ENCODE peak calls at places on chromosomes 2 and 18, in six cellular contexts. One of them, this sample, is unnamed.

GRCh38 chr2:191885103-191885502 is 38.2 kb upstream of the CAVIN2 start:
- DNase-seq in neural progenitor cell: no peak
- DNase-seq in IMR-90: no peak
- DNase-seq in upper lobe of right lung: no peak
- DNase-seq in astrocyte: no peak
- DNase-seq in prostate gland: no peak
- DNase-seq in this sample: no peak

GRCh38 chr2:163528640-163529217 is 207.1 kb downstream of the FIGN start:
- DNase-seq in upper lobe of right lung: no peak
- DNase-seq in neural progenitor cell: no peak
- DNase-seq in IMR-90: no peak
- DNase-seq in astrocyte: no peak
- DNase-seq in prostate gland: no peak
- DNase-seq in this sample: no peak

GRCh38 chr2:211802611-211803010 is 736.0 kb downstream of the ERBB4 start:
- DNase-seq in prostate gland: no peak
- DNase-seq in neural progenitor cell: no peak
- DNase-seq in astrocyte: no peak
- DNase-seq in IMR-90: no peak
- DNase-seq in upper lobe of right lung: no peak
- DNase-seq in this sample: no peak

GRCh38 chr2:65277791-65278449 is 50.3 kb downstream of the ACTR2 start:
- DNase-seq in astrocyte: peak; percentile 52
- DNase-seq in neural progenitor cell: no peak
- DNase-seq in IMR-90: peak; percentile 64
- DNase-seq in upper lobe of right lung: peak; percentile 73
- DNase-seq in prostate gland: no peak
- DNase-seq in this sample: no peak

GRCh38 chr18:21735452-21736015 is 5.1 kb upstream of the MIB1 start:
- DNase-seq in prostate gland: no peak
- DNase-seq in neural progenitor cell: peak; percentile 53
- DNase-seq in astrocyte: no peak
- DNase-seq in upper lobe of right lung: peak; percentile 73
- DNase-seq in IMR-90: peak; percentile 73
- DNase-seq in this sample: peak; percentile 19

GRCh38 chr2:102489646-102490045 is 16.6 kb downstream of the SLC9A4 start:
- DNase-seq in upper lobe of right lung: no peak
- DNase-seq in astrocyte: no peak
- DNase-seq in neural progenitor cell: no peak
- DNase-seq in IMR-90: no peak
- DNase-seq in prostate gland: no peak
- DNase-seq in this sample: no peak

GRCh38 chr18:77765468-77765867 is 515.8 kb downstream of the GALR1 start:
- DNase-seq in upper lobe of right lung: no peak
- DNase-seq in IMR-90: no peak
- DNase-seq in astrocyte: no peak
- DNase-seq in prostate gland: peak; percentile 10
- DNase-seq in neural progenitor cell: peak; percentile 81
- DNase-seq in this sample: peak; percentile 60

GRCh38 chr2:238884812-238885408 is 37.0 kb downstream of the TWIST2 start:
- DNase-seq in upper lobe of right lung: no peak
- DNase-seq in neural progenitor cell: no peak
- DNase-seq in IMR-90: no peak
- DNase-seq in prostate gland: no peak
- DNase-seq in astrocyte: no peak
- DNase-seq in this sample: no peak

GRCh38 chr18:61946449-61946848 is 53.6 kb upstream of the RNF152 start:
- DNase-seq in upper lobe of right lung: no peak
- DNase-seq in neural progenitor cell: no peak
- DNase-seq in prostate gland: no peak
- DNase-seq in astrocyte: peak; percentile 86
- DNase-seq in IMR-90: peak; percentile 88
- DNase-seq in this sample: no peak

GRCh38 chr2:224145751-224146355 is 106.8 kb upstream of the SERPINE2 start:
- DNase-seq in neural progenitor cell: no peak
- DNase-seq in upper lobe of right lung: no peak
- DNase-seq in astrocyte: peak; percentile 85
- DNase-seq in prostate gland: no peak
- DNase-seq in IMR-90: peak; percentile 80
- DNase-seq in this sample: no peak

GRCh38 chr2:239157766-239158165 is 243.1 kb downstream of the HDAC4 start:
- DNase-seq in IMR-90: peak; percentile 4
- DNase-seq in upper lobe of right lung: peak; percentile 78
- DNase-seq in neural progenitor cell: peak; percentile 65
- DNase-seq in astrocyte: no peak
- DNase-seq in prostate gland: peak; percentile 61
- DNase-seq in this sample: no peak

GRCh38 chr2:50116096-50116495 is 915.8 kb downstream of the NRXN1 start:
- DNase-seq in prostate gland: no peak
- DNase-seq in neural progenitor cell: no peak
- DNase-seq in IMR-90: no peak
- DNase-seq in astrocyte: no peak
- DNase-seq in upper lobe of right lung: no peak
- DNase-seq in this sample: no peak

GRCh38 chr2:50108245-50108644 is 923.7 kb downstream of the NRXN1 start:
- DNase-seq in neural progenitor cell: no peak
- DNase-seq in IMR-90: no peak
- DNase-seq in prostate gland: no peak
- DNase-seq in upper lobe of right lung: no peak
- DNase-seq in astrocyte: no peak
- DNase-seq in this sample: no peak

GRCh38 chr2:50116611-50117010 is 915.3 kb downstream of the NRXN1 start:
- DNase-seq in IMR-90: no peak
- DNase-seq in neural progenitor cell: no peak
- DNase-seq in prostate gland: no peak
- DNase-seq in astrocyte: no peak
- DNase-seq in upper lobe of right lung: no peak
- DNase-seq in this sample: no peak

DNA sequence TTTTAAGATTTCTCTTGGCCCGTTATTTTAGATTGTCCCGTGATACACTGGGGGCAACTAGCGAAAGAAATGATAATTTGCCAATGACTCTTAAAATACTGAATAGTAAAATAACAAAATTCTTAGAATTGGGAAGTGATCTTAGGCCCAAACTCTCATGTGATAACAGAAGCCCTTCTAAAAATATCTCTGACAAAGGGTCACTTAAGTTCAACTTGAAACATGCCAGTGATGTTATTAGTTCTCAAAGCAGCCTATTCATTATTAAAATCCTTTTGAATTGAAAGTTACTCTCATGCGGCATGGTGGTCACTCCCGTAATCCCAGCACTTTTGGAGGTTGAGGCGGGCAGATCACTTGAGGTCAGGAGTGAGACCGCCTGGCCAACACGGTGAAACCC is 920.9 kb downstream of the NRXN1 start:
- DNase-seq in IMR-90: no peak
- DNase-seq in upper lobe of right lung: no peak
- DNase-seq in prostate gland: no peak
- DNase-seq in neural progenitor cell: no peak
- DNase-seq in astrocyte: no peak
- DNase-seq in this sample: no peak
- TF ChIP-seq CTCF in IMR-90: no peak
- TF ChIP-seq CTCF in upper lobe of right lung: no peak
- TF ChIP-seq CTCF in prostate gland: no peak
- TF ChIP-seq CTCF in neural progenitor cell: no peak
- TF ChIP-seq CTCF in astrocyte: no peak
- TF ChIP-seq CTCF in this sample: no peak

DNA sequence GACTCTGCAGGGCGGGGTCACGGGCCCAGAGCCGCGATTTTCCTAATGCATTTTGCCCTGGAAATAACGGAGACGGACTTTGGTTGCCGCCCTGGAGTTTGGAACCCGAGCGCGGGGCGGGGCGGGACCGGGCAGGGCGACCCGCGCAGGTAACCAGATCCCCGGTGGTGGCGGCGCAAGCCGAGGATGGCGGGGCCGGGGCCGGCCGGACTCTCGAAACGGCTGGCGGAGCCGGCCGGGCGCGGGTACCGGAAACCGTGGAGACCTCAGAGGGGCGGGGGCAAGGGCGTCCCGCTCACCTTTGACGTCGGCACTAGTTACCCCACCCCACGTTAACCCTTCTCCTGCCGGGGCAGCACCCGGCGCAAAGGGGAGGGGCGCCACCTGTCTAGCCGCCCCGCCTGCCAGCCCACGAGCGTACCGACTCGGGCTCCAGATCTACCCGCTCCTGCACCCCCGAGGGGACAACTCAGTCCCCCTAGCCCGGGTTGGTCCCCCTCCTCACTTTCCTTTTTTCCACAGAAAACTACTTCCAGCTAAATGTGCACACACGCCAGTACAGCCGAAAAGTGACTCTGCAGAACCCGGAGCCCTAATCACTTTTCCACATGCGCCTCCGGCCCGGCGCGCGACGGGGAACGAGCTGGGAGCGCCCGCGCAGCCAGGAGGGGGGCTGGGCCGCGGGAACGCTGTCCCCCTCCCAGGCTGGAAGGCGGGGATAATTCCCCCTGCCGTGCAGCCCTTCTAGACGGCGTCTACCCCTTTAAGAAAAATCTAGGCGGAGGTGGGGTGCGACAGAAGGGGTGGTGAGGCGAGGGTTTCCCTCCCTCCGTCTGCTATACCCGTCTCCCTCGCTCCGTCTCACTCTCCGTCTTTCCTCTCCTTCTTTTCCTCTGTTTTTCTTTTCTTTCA is 2.7 kb downstream of the CYP26B1 start:
- DNase-seq in IMR-90: no peak
- DNase-seq in astrocyte: no peak
- DNase-seq in upper lobe of right lung: peak; percentile 71
- DNase-seq in prostate gland: peak; percentile 4
- DNase-seq in neural progenitor cell: peak; percentile 84
- DNase-seq in this sample: peak; percentile 83
- H3K4me1 ChIP-seq in IMR-90: peaks cover 15% of the 10 kb centered on the region
- H3K4me1 ChIP-seq in astrocyte: peaks cover 34% of the 10 kb centered on the region
- H3K4me1 ChIP-seq in upper lobe of right lung: peaks cover 63% of the 10 kb centered on the region
- H3K4me1 ChIP-seq in prostate gland: peaks cover 27% of the 10 kb centered on the region
- H3K4me1 ChIP-seq in neural progenitor cell: peaks cover 48% of the 10 kb centered on the region
- H3K4me1 ChIP-seq in this sample: peaks cover 50% of the 10 kb centered on the region

DNA sequence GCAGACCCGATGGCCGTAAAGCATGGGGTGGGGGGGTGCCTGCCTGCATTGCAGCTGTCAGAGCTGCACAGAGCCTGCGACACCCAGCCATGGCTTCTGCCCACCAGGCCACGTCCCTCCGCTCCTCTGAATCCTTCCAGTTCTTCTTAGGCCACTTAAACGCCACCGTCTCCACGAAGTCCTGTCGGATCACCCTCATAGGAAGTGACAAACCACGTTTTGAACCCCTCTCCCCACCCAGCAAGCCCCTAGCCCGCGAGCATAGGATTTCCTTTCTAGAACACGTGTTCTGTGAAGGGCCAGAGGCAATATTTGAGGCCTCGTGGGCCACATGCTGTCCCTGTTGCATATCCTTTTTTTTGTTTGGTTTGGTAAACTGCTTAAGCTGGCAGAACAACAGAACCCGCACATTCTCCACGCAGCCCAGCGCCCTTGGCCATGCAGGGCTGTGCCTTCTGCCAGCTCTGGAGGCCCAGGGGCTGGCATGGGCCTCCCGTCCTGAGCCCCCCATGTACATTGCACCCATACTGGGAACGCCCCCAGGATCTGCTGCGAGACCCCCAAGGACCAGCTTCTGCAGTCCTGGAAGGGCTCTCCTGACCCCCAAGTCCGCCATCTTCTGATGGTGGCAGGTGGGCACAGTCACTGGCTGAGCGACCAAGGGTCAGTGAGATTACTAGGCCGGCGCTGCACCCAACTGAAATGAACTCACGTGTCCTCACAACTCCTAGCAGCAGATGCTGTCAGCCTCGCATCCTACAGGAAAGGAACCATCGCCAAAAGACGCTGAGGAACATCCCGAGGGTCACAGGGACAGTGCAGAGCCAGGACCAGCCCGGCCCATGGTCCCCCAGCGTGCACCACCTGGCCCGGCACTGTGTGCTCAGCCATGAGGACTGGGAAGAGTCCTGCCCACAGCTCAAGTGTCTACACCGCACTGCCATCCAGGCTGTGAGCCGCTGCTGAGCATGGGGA is 35.1 kb downstream of the ADI1 start:
- DNase-seq in upper lobe of right lung: peak; percentile 49
- DNase-seq in astrocyte: no peak
- DNase-seq in IMR-90: no peak
- DNase-seq in prostate gland: no peak
- DNase-seq in neural progenitor cell: no peak
- DNase-seq in this sample: no peak
- H3K27ac ChIP-seq in upper lobe of right lung: no peak overlapping the region
- H3K27ac ChIP-seq in astrocyte: no peak overlapping the region
- H3K27ac ChIP-seq in IMR-90: no peak overlapping the region
- H3K27ac ChIP-seq in prostate gland: peak overlapping the region; percentile 56
- H3K27ac ChIP-seq in neural progenitor cell: no peak overlapping the region
- H3K27ac ChIP-seq in this sample: no peak overlapping the region

GRCh38 chr2:150846691-150847090 is 359.2 kb upstream of the RND3 start:
- DNase-seq in neural progenitor cell: no peak
- DNase-seq in upper lobe of right lung: no peak
- DNase-seq in astrocyte: no peak
- DNase-seq in IMR-90: no peak
- DNase-seq in prostate gland: no peak
- DNase-seq in this sample: no peak

GRCh38 chr2:150850641-150851040 is 363.2 kb upstream of the RND3 start:
- DNase-seq in prostate gland: no peak
- DNase-seq in neural progenitor cell: no peak
- DNase-seq in IMR-90: no peak
- DNase-seq in astrocyte: no peak
- DNase-seq in upper lobe of right lung: no peak
- DNase-seq in this sample: no peak

GRCh38 chr2:150853258-150853657 is 365.8 kb upstream of the RND3 start:
- DNase-seq in IMR-90: no peak
- DNase-seq in neural progenitor cell: no peak
- DNase-seq in upper lobe of right lung: no peak
- DNase-seq in astrocyte: no peak
- DNase-seq in prostate gland: no peak
- DNase-seq in this sample: no peak

DNA sequence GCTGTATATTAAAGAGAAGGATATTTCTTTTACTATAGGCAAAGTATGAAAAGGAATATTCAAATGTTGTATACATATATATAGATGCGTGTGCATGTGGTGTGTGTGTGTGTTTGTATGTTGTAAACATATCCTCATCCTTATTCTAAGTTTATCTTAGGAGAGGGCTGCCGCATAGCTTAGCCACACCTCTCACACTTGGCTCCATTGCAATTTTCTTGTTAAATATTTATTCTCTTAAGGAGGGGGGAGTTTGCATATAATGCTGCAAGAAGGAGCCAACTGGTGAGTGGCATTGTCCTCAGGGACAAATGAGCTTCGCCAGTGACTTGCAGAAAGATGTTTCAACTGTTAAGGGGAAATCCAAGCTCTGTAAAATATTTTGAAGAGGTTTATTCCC is 360.1 kb upstream of the RND3 start:
- DNase-seq in IMR-90: no peak
- DNase-seq in neural progenitor cell: no peak
- DNase-seq in prostate gland: no peak
- DNase-seq in astrocyte: no peak
- DNase-seq in upper lobe of right lung: no peak
- DNase-seq in this sample: no peak
- TF ChIP-seq CTCF in IMR-90: no peak
- TF ChIP-seq CTCF in neural progenitor cell: no peak
- TF ChIP-seq CTCF in prostate gland: no peak
- TF ChIP-seq CTCF in astrocyte: no peak
- TF ChIP-seq CTCF in upper lobe of right lung: no peak
- TF ChIP-seq CTCF in this sample: no peak